ENCODE peak calls at places on chromosomes 5 and 9, in six cellular contexts. P, K, R, Z, U and E are unnamed samples.

GRCh38 chr5:14830210-14831005 is 41.2 kb downstream of the ANKH start:
- DNase-seq in P (no peak), K (no peak), R (no peak), Z (no peak), U (no peak), E (no peak)

GRCh38 chr5:141501805-141502204 is 12.9 kb downstream of the PCDHGC5 start:
- DNase-seq in P (no peak), K (no peak), R (no peak), Z (no peak), U (no peak), E (no peak)

GRCh38 chr5:141570655-141571054 is 48.1 kb downstream of the DIAPH1 start:
- DNase-seq in P (no peak), K (no peak), R (no peak), Z (no peak), U (no peak), E (no peak)

GRCh38 chr5:132059043-132059695 is 1.3 kb upstream of the IL3 start:
- DNase-seq in P (peak), K (no peak), R (peak), Z (peak), U (no peak), E (no peak)

GRCh38 chr9:129553277-129553676 is 67.6 kb downstream of the C9orf50 start:
- DNase-seq in P (no peak), K (no peak), R (no peak), Z (no peak), U (no peak), E (no peak)

GRCh38 chr5:173342813-173343435 is 14.7 kb upstream of the STC2 start:
- DNase-seq in P (no peak), K (no peak), R (no peak), Z (no peak), U (no peak), E (no peak)

GRCh38 chr5:15968994-15969393 is 210.6 kb downstream of the MARCHF11 start:
- DNase-seq in P (no peak), K (peak), R (no peak), Z (no peak), U (no peak), E (no peak)

GRCh38 chr5:172421020-172421419 is 33.3 kb downstream of the SH3PXD2B start:
- DNase-seq in P (no peak), K (no peak), R (no peak), Z (no peak), U (no peak), E (no peak)

GRCh38 chr9:95048225-95049087 is 269.1 kb downstream of the FANCC start:
- DNase-seq in P (peak), K (peak), R (peak), Z (no peak), U (no peak), E (peak)

GRCh38 chr5:139690385-139691274 is 42.5 kb downstream of the CXXC5 start:
- DNase-seq in P (no peak), K (no peak), R (no peak), Z (no peak), U (no peak), E (no peak)

GRCh38 chr9:88074931-88075330 is 63.3 kb downstream of the SPATA31C2 start:
- DNase-seq in P (no peak), K (no peak), R (no peak), Z (no peak), U (no peak), E (no peak)

GRCh38 chr5:120684749-120685415 is 220.8 kb downstream of the PRR16 start:
- DNase-seq in P (no peak), K (peak), R (no peak), Z (no peak), U (no peak), E (no peak)

GRCh38 chr9:112239284-112239683 is 64.2 kb upstream of the SUSD1 start:
- DNase-seq in P (no peak), K (no peak), R (no peak), Z (no peak), U (no peak), E (no peak)

GRCh38 chr5:26719824-26720223 is 318.6 kb downstream of the CDH9 start:
- DNase-seq in P (no peak), K (no peak), R (no peak), Z (no peak), U (no peak), E (no peak)

GRCh38 chr5:179596421-179596820 is 27.1 kb downstream of the HNRNPH1 start:
- DNase-seq in P (no peak), K (no peak), R (no peak), Z (no peak), U (no peak), E (no peak)

GRCh38 chr5:120806132-120806531 is 342.0 kb downstream of the PRR16 start:
- DNase-seq in P (no peak), K (peak), R (no peak), Z (no peak), U (no peak), E (no peak)

GRCh38 chr5:131081371-131081770 is 83.7 kb downstream of the HINT1 start:
- DNase-seq in P (no peak), K (peak), R (no peak), Z (no peak), U (no peak), E (no peak)

GRCh38 chr9:17019398-17019797 is 115.4 kb upstream of the CNTLN start:
- DNase-seq in P (no peak), K (no peak), R (no peak), Z (no peak), U (no peak), E (no peak)

GRCh38 chr5:157178961-157179360 is 1.7 kb upstream of the ITK start:
- DNase-seq in P (no peak), K (no peak), R (no peak), Z (no peak), U (no peak), E (no peak)

GRCh38 chr9:20620658-20621552 is 1.4 kb downstream of the MLLT3 start:
- DNase-seq in P (peak), K (peak), R (peak), Z (no peak), U (no peak), E (peak)

GRCh38 chr9:88437210-88438146 is 49.2 kb downstream of the SPIN1 start:
- DNase-seq in P (no peak), K (no peak), R (no peak), Z (no peak), U (no peak), E (no peak)

GRCh38 chr9:125550216-125550614 is 156.8 kb downstream of the MAPKAP1 start:
- DNase-seq in P (no peak), K (peak), R (no peak), Z (no peak), U (no peak), E (no peak)

GRCh38 chr5:109837226-109837861 is 147.6 kb downstream of the MAN2A1 start:
- DNase-seq in P (no peak), K (no peak), R (no peak), Z (no peak), U (no peak), E (no peak)

GRCh38 chr5:68028131-68028727 is 187.3 kb upstream of the PIK3R1 start:
- DNase-seq in P (no peak), K (no peak), R (no peak), Z (no peak), U (no peak), E (no peak)

GRCh38 chr5:114634517-114634916 is 272.6 kb downstream of the KCNN2 start:
- DNase-seq in P (no peak), K (no peak), R (no peak), Z (no peak), U (no peak), E (no peak)

GRCh38 chr5:52990531-52990925 is 1.4 kb downstream of the ITGA2 start:
- DNase-seq in P (no peak), K (no peak), R (no peak), Z (no peak), U (no peak), E (no peak)

GRCh38 chr5:61330341-61330878 is 1.6 kb upstream of the ZSWIM6 start:
- DNase-seq in P (no peak), K (peak), R (peak), Z (peak), U (no peak), E (peak)

GRCh38 chr5:61327761-61328753 is 4.0 kb upstream of the ZSWIM6 start:
- DNase-seq in P (no peak), K (peak), R (no peak), Z (no peak), U (no peak), E (no peak)

GRCh38 chr5:61330879-61331406 is 1.1 kb upstream of the ZSWIM6 start:
- DNase-seq in P (peak), K (peak), R (peak), Z (peak), U (no peak), E (peak)

GRCh38 chr5:61328791-61329617 is 3.1 kb upstream of the ZSWIM6 start:
- DNase-seq in P (no peak), K (peak), R (no peak), Z (no peak), U (no peak), E (no peak)

GRCh38 chr5:61329729-61330128 is 2.3 kb upstream of the ZSWIM6 start:
- DNase-seq in P (no peak), K (no peak), R (no peak), Z (no peak), U (no peak), E (no peak)
- H3K4me3 ChIP-seq in P (peak), K (peak), R (peak), Z (peak), U (peak), E (no peak)

GRCh38 chr9:89442501-89442978 is 55.4 kb downstream of the SEMA4D start:
- DNase-seq in P (no peak), K (no peak), R (no peak), Z (no peak), U (no peak), E (no peak)

GRCh38 chr9:89440951-89441654 is 56.8 kb downstream of the SEMA4D start:
- DNase-seq in P (peak), K (no peak), R (peak), Z (no peak), U (no peak), E (no peak)

GRCh38 chr9:89441655-89441970 is 56.3 kb downstream of the SEMA4D start:
- DNase-seq in P (no peak), K (no peak), R (no peak), Z (no peak), U (no peak), E (no peak)

GRCh38 chr9:89442981-89443817 is 54.7 kb downstream of the SEMA4D start:
- DNase-seq in P (no peak), K (no peak), R (no peak), Z (no peak), U (no peak), E (no peak)

DNA sequence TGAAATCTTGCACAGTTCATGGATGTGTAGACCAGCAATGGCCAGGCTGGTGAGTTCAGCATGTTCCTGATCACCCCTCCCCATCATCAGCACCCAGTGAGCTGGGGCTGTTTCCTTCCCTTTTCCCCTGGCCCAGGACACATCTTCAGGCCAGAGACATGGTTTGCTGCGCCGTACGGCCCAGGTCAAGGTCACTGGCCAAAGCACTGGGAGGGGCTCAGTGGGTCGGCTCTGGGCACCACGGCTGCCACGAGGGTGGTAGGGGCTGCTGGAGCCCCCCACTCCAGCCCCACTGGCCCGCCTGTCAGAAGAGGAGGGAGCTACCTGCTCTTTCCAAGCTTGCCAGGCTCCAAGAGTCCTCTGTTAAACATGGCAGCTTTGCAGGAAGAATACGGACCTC is 55.9 kb downstream of the SEMA4D start:
- DNase-seq in P (no peak), K (no peak), R (no peak), Z (no peak), U (no peak), E (no peak)
- H3K4me3 ChIP-seq in P (no peak), K (no peak), R (no peak), Z (no peak), U (no peak), E (no peak)

GRCh38 chr5:23268136-23268535 is 239.3 kb upstream of the PRDM9 start:
- DNase-seq in P (no peak), K (no peak), R (no peak), Z (no peak), U (no peak), E (no peak)
- H3K4me3 ChIP-seq in P (no peak), K (no peak), R (no peak), Z (no peak), U (no peak), E (no peak)

GRCh38 chr9:133861103-133861502 is 123.0 kb upstream of the SARDH start:
- DNase-seq in P (no peak), K (no peak), R (no peak), Z (no peak), U (no peak), E (no peak)
- H3K4me3 ChIP-seq in P (no peak), K (no peak), R (no peak), Z (no peak), U (no peak), E (no peak)

DNA sequence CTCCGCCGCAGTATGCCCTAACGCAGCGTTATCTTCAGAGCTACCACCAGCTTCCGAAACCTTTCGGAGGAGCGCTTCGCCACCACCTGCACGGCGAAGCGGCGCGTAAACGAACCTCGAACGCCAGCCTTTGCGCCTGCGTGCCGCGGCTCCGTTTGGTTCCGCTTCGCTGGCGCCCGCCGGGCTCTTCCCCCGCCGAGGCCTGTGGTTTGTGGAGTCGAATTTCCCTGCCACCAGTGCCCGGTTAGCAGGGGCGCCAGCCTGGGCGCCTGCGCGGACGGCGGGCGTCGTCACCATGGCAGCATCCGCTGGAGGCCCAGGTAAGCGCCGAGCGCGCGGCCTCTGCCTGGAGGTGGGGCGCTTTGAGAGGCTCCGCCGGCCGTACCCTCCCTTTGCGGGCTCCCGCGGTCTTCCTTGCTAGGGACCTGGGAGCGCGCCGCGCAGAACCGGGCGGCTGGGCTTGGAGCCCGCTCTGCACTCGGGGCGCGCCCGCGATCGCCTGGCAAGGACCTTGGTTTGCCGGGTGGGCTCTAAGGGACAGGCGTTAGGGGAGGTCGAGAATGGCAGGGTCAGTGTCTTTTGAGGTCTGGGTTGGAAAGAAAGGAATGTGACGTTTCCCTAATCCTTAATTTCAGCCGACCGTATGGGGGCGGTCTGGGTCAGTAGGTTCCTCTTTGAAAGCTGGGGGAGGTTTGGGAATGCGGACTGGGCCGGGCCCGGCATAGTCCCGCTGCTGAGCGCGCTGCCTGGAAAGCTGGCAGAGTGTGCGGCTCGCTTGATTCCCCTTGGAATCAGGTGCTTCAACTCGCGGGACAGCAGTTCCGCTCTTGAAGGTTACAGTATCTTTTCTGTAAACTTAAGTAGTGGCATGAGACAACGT is at the start of gene FAM151B:
- DNase-seq in P (peak), K (peak), R (peak), Z (peak), U (peak), E (peak)
- H3K4me3 ChIP-seq in P (peak), K (peak), R (peak), Z (peak), U (peak), E (peak)

GRCh38 chr9:108184009-108184408 is 671.8 kb downstream of the ACTL7B start:
- DNase-seq in P (no peak), K (no peak), R (no peak), Z (no peak), U (no peak), E (no peak)
- H3K4me3 ChIP-seq in P (no peak), K (no peak), R (no peak), Z (no peak), U (no peak), E (no peak)

GRCh38 chr9:111036946-111037743 is 1.1 kb downstream of the LPAR1 start:
- DNase-seq in P (no peak), K (peak), R (no peak), Z (no peak), U (no peak), E (no peak)

GRCh38 chr9:111034146-111034545 is 4.1 kb downstream of the LPAR1 start:
- DNase-seq in P (no peak), K (no peak), R (no peak), Z (no peak), U (no peak), E (no peak)

GRCh38 chr9:111037744-111038335 is 430 bp downstream of the LPAR1 start:
- DNase-seq in P (peak), K (peak), R (peak), Z (no peak), U (no peak), E (peak)

GRCh38 chr9:111034573-111035539 is 3.4 kb downstream of the LPAR1 start:
- DNase-seq in P (no peak), K (peak), R (no peak), Z (no peak), U (no peak), E (no peak)

DNA sequence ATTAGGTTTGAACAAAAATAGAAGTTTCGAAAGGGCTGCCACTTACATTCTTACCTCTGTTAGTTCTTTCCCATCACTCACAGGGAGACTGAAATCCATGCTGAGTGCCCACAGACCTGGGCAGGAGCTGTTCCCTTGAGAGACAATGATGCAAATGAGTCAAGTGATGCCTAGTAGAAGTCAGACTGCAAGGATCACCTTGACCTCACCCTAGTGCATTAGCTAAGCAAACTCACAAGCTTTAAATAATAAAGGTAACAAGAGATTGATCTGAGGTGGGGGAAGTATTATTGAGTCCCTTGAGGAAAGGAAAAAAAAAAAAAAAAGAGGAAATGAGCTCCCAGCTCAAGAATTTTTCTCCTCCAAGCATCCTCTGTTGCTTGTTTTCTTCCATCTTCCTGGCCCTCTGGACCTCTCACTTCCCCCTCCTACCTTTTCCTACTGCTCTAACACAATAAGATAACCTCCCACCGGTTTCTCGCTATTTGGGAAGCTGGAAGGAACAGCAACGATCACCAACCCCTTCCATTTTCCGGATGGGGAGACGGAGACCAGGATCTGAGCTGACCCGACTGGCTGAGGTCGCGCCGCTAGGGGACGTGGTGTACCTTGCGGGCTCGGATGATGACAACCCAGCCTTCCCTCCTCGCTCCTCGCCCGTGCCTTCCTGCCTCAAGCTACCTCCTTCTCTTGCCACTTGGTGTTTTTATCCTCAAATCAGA is 2.0 kb downstream of the LPAR1 start:
- DNase-seq in P (peak), K (peak), R (peak), Z (peak), U (no peak), E (peak)
- H3K4me3 ChIP-seq in P (peak), K (peak), R (peak), Z (peak), U (peak), E (peak)

GRCh38 chr9:118271936-118272335 is 567.7 kb downstream of the TLR4 start:
- DNase-seq in P (no peak), K (no peak), R (no peak), Z (no peak), U (no peak), E (no peak)

GRCh38 chr9:118271331-118271730 is 567.1 kb downstream of the TLR4 start:
- DNase-seq in P (no peak), K (no peak), R (no peak), Z (no peak), U (no peak), E (no peak)

GRCh38 chr9:118281787-118282186 is 577.6 kb downstream of the TLR4 start:
- DNase-seq in P (no peak), K (no peak), R (no peak), Z (no peak), U (no peak), E (no peak)

GRCh38 chr9:118276784-118277183 is 572.6 kb downstream of the TLR4 start:
- DNase-seq in P (no peak), K (no peak), R (no peak), Z (no peak), U (no peak), E (no peak)
- H3K4me3 ChIP-seq in P (no peak), K (no peak), R (no peak), Z (no peak), U (no peak), E (no peak)

DNA sequence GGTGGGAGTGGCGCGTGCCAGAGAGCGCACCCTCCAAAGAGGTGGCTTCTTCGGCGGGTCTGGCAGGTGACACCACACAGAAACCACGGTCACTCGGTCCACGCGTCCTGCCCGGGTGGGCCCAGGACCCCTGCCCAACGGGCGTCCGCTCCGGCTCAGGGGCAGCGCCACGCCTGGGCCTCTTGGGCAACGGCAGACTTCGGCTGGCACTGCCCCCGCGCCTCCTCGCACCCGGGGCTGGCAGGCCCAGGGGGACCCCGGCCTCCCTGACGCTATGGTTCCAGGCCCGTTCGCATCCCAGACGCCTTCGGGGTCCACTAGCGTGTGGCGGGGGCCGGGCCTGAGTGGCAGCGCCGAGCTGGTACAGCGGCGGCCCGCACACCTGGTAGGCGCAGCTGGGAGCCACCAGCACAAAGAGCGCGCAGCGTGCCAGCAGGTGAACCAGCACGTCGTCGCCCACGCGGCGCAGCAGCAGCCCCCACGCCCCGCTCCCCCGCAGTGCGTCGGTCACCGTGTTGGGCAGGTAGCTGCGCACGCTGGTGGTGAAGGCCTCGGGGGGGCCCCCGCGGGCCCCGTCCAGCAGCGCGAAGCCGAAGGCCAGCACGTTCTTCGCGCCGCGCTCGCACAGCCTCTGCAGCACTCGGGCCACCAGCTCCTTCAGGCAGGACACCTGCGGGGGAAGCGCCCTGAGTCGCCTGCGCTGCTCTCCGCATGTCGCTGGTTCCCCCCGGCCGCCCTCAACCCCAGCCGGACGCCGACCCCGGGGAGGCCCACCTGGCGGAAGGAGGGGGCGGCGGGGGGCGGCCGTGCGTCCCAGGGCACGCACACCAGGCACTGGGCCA is 650 bp downstream of the TERT start:
- DNase-seq in P (peak), K (no peak), R (no peak), Z (peak), U (no peak), E (no peak)
- H3K4me3 ChIP-seq in P (peak), K (no peak), R (peak), Z (no peak), U (no peak), E (peak)